ENCODE peak calls at places on chromosome 2, in nine cellular contexts. D is fibroblast of lung, G is NB4, I is glutamatergic neuron, R is kidney epithelial cell, W is ascending aorta, X is cardiac muscle cell, V is progenitor cell of endocrine pancreas, Q is hepatocyte. F is an unnamed sample.

GRCh38 chr2:165837122-165837521 is 43.1 kb upstream of the GALNT3 start:
- DNase-seq in D (no peak), G (peak; percentile 47), I (no peak), R (no peak), W (no peak), X (no peak), V (no peak), Q (peak; percentile 8), F (no peak)

GRCh38 chr2:75466708-75467311 is 93.9 kb downstream of the EVA1A start:
- DNase-seq in D (peak; percentile 33), G (peak; percentile 37), I (peak; percentile 60), R (no peak), W (no peak), X (peak; percentile 32), V (no peak), Q (peak; percentile 34), F (peak; percentile 43)

GRCh38 chr2:73337828-73338227 is 44.5 kb upstream of the EGR4 start:
- DNase-seq in D (no peak), G (peak; percentile 13), I (no peak), R (no peak), W (no peak), X (no peak), V (no peak), Q (no peak), F (no peak)

GRCh38 chr2:169094676-169095075 is 25.3 kb downstream of the DHRS9 start:
- DNase-seq in D (no peak), G (no peak), I (no peak), R (no peak), W (no peak), X (no peak), V (no peak), Q (no peak), F (no peak)

GRCh38 chr2:188551671-188552070 is 260.0 kb downstream of the GULP1 start:
- DNase-seq in D (no peak), G (no peak), I (no peak), R (no peak), W (no peak), X (peak; percentile 55), V (no peak), Q (no peak), F (no peak)

GRCh38 chr2:45009928-45010705 is 865 bp upstream of the SIX2 start:
- DNase-seq in D (peak; percentile 77), G (no peak), I (peak; percentile 52), R (no peak), W (peak; percentile 90), X (peak; percentile 94), V (no peak), Q (peak; percentile 68), F (no peak)

GRCh38 chr2:227360351-227360750 is 18.8 kb downstream of the TM4SF20 start:
- DNase-seq in D (no peak), G (no peak), I (no peak), R (no peak), W (no peak), X (no peak), V (no peak), Q (no peak), F (no peak)

GRCh38 chr2:6310186-6310909 is 555.4 kb downstream of the CMPK2 start:
- DNase-seq in D (no peak), G (no peak), I (no peak), R (no peak), W (no peak), X (no peak), V (no peak), Q (no peak), F (no peak)

GRCh38 chr2:195307751-195308150 is 349.3 kb upstream of the SLC39A10 start:
- DNase-seq in D (no peak), G (no peak), I (no peak), R (no peak), W (no peak), X (no peak), V (no peak), Q (peak; percentile 49), F (no peak)

GRCh38 chr2:29531626-29532025 is 389.8 kb downstream of the ALK start:
- DNase-seq in D (no peak), G (no peak), I (no peak), R (no peak), W (no peak), X (no peak), V (no peak), Q (no peak), F (no peak)

GRCh38 chr2:181170256-181170655 is 189.9 kb downstream of the UBE2E3 start:
- DNase-seq in D (no peak), G (no peak), I (no peak), R (no peak), W (no peak), X (no peak), V (no peak), Q (no peak), F (no peak)

GRCh38 chr2:226619707-226620106 is 179.9 kb downstream of the IRS1 start:
- DNase-seq in D (no peak), G (no peak), I (no peak), R (no peak), W (no peak), X (no peak), V (no peak), Q (no peak), F (no peak)

GRCh38 chr2:129055242-129055641 is 736.6 kb upstream of the HS6ST1 start:
- DNase-seq in D (no peak), G (no peak), I (no peak), R (no peak), W (no peak), X (no peak), V (no peak), Q (no peak), F (no peak)

GRCh38 chr2:95074663-95075439 is 46.8 kb downstream of the MRPS5 start:
- DNase-seq in D (no peak), G (no peak), I (no peak), R (no peak), W (no peak), X (no peak), V (no peak), Q (peak; percentile 2), F (no peak)

DNA sequence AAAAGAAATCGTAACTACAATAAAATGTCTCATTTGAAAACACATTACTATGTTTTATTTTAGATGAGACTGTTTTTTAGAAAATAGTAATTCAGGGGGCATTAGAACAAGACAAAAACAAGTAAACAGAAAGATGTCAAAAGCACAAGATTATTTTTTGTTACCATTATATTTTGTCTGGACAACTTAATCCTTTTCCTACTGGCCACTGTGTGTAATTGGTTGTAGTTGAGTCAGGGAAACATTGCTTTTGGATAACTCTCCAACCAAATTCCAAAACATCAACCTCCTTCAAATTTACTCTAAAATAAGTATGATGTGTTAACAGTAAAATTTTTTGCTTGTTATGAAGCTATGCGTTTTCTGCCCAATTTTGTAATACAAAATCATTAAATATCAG is 11.5 kb upstream of the MEIS1 start:
- DNase-seq in D (no peak), G (no peak), I (no peak), R (no peak), W (no peak), X (no peak), V (no peak), Q (no peak), F (no peak)
- TF ChIP-seq CTCF in D (no peak), G (no peak), I (peak; percentile 29), R (no peak), W (no peak), X (no peak), V (no peak), Q (no peak), F (no peak)

GRCh38 chr2:38076710-38077430 is 919 bp upstream of the CYP1B1 start:
- DNase-seq in D (peak; percentile 92), G (peak; percentile 95), I (peak; percentile 65), R (no peak), W (peak; percentile 76), X (peak; percentile 89), V (peak; percentile 51), Q (peak; percentile 93), F (peak; percentile 90)
- TF ChIP-seq CTCF in D (peak; percentile 8), G (peak; percentile 17), I (peak; percentile 29), R (peak; percentile 39), W (no peak), X (peak; percentile 40), V (no peak), Q (peak; percentile 52), F (peak; percentile 52)

GRCh38 chr2:43230981-43231827 is 4.8 kb upstream of the ZFP36L2 start:
- DNase-seq in D (no peak), G (no peak), I (no peak), R (no peak), W (no peak), X (no peak), V (no peak), Q (no peak), F (no peak)
- TF ChIP-seq CTCF in D (no peak), G (no peak), I (no peak), R (no peak), W (no peak), X (no peak), V (no peak), Q (no peak), F (no peak)

DNA sequence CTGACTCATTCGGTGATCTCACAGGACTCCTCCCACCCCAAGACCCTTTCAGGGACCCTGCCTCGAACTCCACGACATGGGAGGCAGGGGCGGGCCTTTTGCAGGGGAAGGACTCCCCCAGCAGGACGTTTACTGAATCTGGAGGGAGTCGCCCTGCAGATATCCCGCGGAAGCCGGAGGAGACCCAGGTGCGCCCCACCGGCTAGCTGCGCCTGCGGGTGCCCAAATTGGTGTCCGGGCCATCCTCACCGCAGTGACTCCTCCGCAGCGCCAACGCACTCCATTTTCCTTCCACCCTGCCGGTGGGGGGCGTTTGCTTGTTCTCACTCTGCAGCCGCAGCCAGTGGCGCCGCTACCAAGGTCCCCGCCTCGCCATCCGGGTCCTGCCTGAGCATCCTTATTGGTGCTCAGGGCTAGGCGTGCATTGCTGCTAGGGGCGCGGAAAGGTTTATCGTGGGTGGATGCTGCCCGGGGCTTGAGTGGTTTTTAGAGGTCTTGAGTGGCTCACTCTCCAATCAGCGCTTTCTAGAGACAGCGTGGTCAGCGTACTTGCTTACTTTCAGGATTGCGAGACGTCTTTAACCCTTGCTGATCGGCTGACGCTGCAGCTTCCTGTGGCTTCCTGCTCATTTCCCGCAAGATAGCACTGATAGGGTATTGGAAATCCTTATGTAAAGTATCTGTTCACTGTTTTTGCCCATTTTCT is 81.4 kb downstream of the BIN1 start:
- DNase-seq in D (peak; percentile 83), G (peak; percentile 88), I (peak; percentile 94), R (peak; percentile 57), W (peak; percentile 92), X (peak; percentile 94), V (peak; percentile 58), Q (peak; percentile 83), F (peak; percentile 83)
- TF ChIP-seq CTCF in D (peak; percentile 22), G (no peak), I (no peak), R (peak; percentile 50), W (no peak), X (peak; percentile 53), V (peak; percentile 55), Q (peak; percentile 48), F (peak; percentile 30)

F was measured in lower lobe of right lung.